ENCODE peak calls at places on chromosomes 3 and 15, in four cellular contexts. E is GM23248, U is HCT116, R is mammary epithelial cell. Y is an unnamed sample.
A peak's percentile ranks its signal among the peaks of the same experiment; 100 is the strongest.

GRCh38 chr3:117788086-117788485 is 1078.5 kb downstream of the TUSC7 start:
- DNase-seq in E (peak; percentile 83), R (no peak), U (no peak), Y (peak; percentile 45)

GRCh38 chr3:47394140-47394855 is 13.5 kb downstream of the PTPN23 start:
- DNase-seq in E (no peak), R (no peak), U (no peak), Y (no peak)

GRCh38 chr3:87298111-87298718 is 21.8 kb upstream of the POU1F1 start:
- DNase-seq in U (peak; percentile 46), R (peak; percentile 22), E (peak; percentile 59), Y (peak; percentile 62)

GRCh38 chr3:162391301-162391700 is 894.7 kb downstream of the OTOL1 start:
- DNase-seq in E (peak; percentile 76), U (no peak), R (peak; percentile 47), Y (no peak)

GRCh38 chr3:38404286-38404685 is 49.4 kb upstream of the ACVR2B start:
- DNase-seq in E (peak; percentile 94), R (peak; percentile 21), U (no peak), Y (no peak)

GRCh38 chr3:112405845-112406244 is 72.9 kb downstream of the CD200 start:
- DNase-seq in E (peak; percentile 26), R (peak; percentile 70), U (no peak), Y (no peak)

GRCh38 chr3:52769786-52770445 is 824 bp downstream of the NEK4 start:
- DNase-seq in R (peak; percentile 17), E (peak; percentile 31), U (no peak), Y (no peak)

GRCh38 chr3:52310861-52311566 is 5.1 kb upstream of the DNAH1 start:
- DNase-seq in U (no peak), R (no peak), E (no peak), Y (no peak)

GRCh38 chr15:39874890-39875549 is 45.0 kb downstream of the GPR176 start:
- DNase-seq in R (peak; percentile 36), U (peak; percentile 24), E (peak; percentile 50), Y (peak; percentile 71)

GRCh38 chr3:172564499-172564898 is 41.3 kb upstream of the TNFSF10 start:
- DNase-seq in E (no peak), U (no peak), R (no peak), Y (no peak)

GRCh38 chr3:100893590-100893989 is 99.6 kb downstream of the ABI3BP start:
- DNase-seq in R (peak; percentile 32), U (no peak), E (peak; percentile 68), Y (peak; percentile 44)

GRCh38 chr15:74790080-74790916 is 8.4 kb downstream of the CSK start:
- DNase-seq in R (no peak), E (peak; percentile 78), U (no peak), Y (peak; percentile 96)

GRCh38 chr3:100634493-100635272 is 25.3 kb downstream of the ADGRG7 start:
- DNase-seq in E (peak; percentile 24), R (peak; percentile 78), U (peak; percentile 31), Y (peak; percentile 66)

GRCh38 chr3:151615464-151615863 is 118.3 kb upstream of the AADACL2 start:
- DNase-seq in R (no peak), U (no peak), E (no peak), Y (no peak)

GRCh38 chr3:112734171-112734570 is 93.2 kb upstream of the CCDC80 start:
- DNase-seq in U (no peak), R (peak; percentile 32), E (peak; percentile 60), Y (no peak)

GRCh38 chr3:58037141-58037910 is 29.1 kb downstream of the FLNB start:
- DNase-seq in R (no peak), U (no peak), E (no peak), Y (no peak)

GRCh38 chr15:65666257-65666656 is 44.5 kb downstream of the SLC24A1 start:
- DNase-seq in U (no peak), E (peak; percentile 63), R (peak; percentile 92), Y (no peak)

GRCh38 chr3:114659109-114660081 is 365.6 kb downstream of the TIGIT start:
- DNase-seq in E (peak; percentile 30), U (no peak), R (no peak), Y (no peak)
- H3K4me2 ChIP-seq in E (peak overlapping the region; percentile 88), U (no peak overlapping the region), R (no peak overlapping the region), Y (no peak overlapping the region)

GRCh38 chr3:71225285-71225684 is 358.2 kb downstream of the FOXP1 start:
- DNase-seq in R (no peak), U (no peak), E (peak; percentile 30), Y (no peak)
- H2AFZ ChIP-seq in R (no peak overlapping the region), U (no peak overlapping the region), E (peak overlapping the region; percentile 71), Y (no peak overlapping the region)

GRCh38 chr3:48470286-48470685 is 23.7 kb downstream of the ATRIP start:
- DNase-seq in U (no peak), R (no peak), E (no peak), Y (no peak)
- H3K4me2 ChIP-seq in U (no peak overlapping the region), R (no peak overlapping the region), E (no peak overlapping the region), Y (peak overlapping the region; percentile 41)

DNA sequence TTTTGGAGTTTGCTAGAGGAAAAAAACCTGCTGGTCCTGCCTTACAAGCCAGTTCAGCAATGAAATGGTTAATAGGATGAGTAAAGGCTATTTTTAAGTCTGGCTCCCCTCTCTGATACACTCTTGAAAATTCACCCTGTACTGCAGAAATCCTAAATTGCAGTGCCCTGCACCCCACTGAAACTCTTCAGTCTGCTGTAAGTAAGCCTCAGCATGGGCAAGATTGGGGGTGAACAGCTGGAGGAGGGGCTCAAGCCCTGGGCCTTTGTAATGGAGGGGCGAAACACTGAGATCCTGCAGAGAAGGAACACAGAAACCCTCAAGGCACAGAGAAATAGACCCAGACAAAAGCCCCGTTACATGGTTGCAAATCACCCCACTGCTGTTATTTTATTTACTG is 44.9 kb downstream of the SOX2 start:
- DNase-seq in U (no peak), E (no peak), R (no peak), Y (no peak)
- H2AFZ ChIP-seq in U (no peak overlapping the region), E (no peak overlapping the region), R (no peak overlapping the region), Y (no peak overlapping the region)

GRCh38 chr15:77327168-77327567 is 92.7 kb downstream of the PEAK1 start:
- DNase-seq in R (no peak), U (no peak), E (peak; percentile 37), Y (no peak)
- H3K4me2 ChIP-seq in R (no peak overlapping the region), U (no peak overlapping the region), E (no peak overlapping the region), Y (no peak overlapping the region)

DNA sequence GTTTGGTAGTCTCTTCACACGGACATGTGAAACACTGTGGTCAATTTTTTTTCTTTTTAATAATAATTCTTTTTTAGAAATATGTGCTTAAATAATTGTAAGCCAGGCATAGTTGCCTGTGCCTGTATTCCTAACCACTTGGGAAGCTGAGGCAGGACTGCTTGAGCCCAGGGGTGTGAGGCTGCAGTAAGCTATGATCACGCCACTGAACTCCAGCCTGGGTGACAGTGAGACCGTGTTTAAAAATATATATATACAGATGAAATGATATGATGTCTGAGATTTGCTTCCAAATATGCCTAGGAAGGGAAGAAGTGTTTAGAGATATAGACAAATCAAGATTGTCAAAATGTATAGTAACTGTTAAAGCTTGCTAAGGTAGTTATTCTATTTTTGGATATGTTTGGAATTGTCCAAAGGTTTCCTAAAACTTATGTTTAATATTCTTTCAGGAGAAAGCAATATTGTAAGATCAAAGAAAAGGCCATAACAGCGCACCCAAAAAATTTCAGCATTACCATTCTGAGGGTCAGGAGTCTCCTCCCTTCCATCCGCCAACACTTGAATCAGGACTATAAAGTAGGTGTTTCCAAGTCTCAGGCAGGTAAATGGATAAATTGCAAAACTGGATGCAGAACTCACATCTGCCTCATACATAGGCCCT is 563 bp upstream of the SELENOT start:
- DNase-seq in U (peak; percentile 15), E (peak; percentile 4), R (no peak), Y (peak; percentile 55)
- H2AFZ ChIP-seq in U (no peak overlapping the region), E (peak overlapping the region; percentile 96), R (peak overlapping the region; percentile 74), Y (no peak overlapping the region)

GRCh38 chr3:149089395-149089794 is 3.1 kb upstream of the HLTF start:
- DNase-seq in U (no peak), R (no peak), E (no peak), Y (peak; percentile 69)

GRCh38 chr3:149087208-149087607 is 875 bp upstream of the HLTF start:
- DNase-seq in U (no peak), E (no peak), R (no peak), Y (no peak)

GRCh38 chr3:149095487-149095886 is 9.2 kb upstream of the HLTF start:
- DNase-seq in R (no peak), U (no peak), E (no peak), Y (peak; percentile 60)

GRCh38 chr3:149090907-149091306 is 4.6 kb upstream of the HLTF start:
- DNase-seq in U (no peak), R (no peak), E (no peak), Y (peak; percentile 88)

GRCh38 chr3:149091983-149092382 is 5.7 kb upstream of the HLTF start:
- DNase-seq in R (no peak), E (no peak), U (no peak), Y (no peak)
- H3K4me2 ChIP-seq in R (no peak overlapping the region), E (no peak overlapping the region), U (no peak overlapping the region), Y (peak overlapping the region; percentile 68)

GRCh38 chr3:195260286-195260905 is 10.6 kb downstream of the XXYLT1 start:
- DNase-seq in U (no peak), R (no peak), E (peak; percentile 29), Y (peak; percentile 51)
- H2AFZ ChIP-seq in U (no peak overlapping the region), R (peak overlapping the region; percentile 87), E (peak overlapping the region; percentile 93), Y (no peak overlapping the region)

GRCh38 chr15:89444241-89444797 is 52.1 kb downstream of the RHCG start:
- DNase-seq in U (no peak), R (no peak), E (no peak), Y (no peak)

GRCh38 chr15:89446260-89446891 is 50.0 kb downstream of the RHCG start:
- DNase-seq in U (no peak), E (no peak), R (no peak), Y (no peak)

GRCh38 chr15:89447676-89448075 is 48.7 kb downstream of the RHCG start:
- DNase-seq in R (no peak), U (no peak), E (no peak), Y (no peak)

GRCh38 chr15:89444855-89445254 is 51.5 kb downstream of the RHCG start:
- DNase-seq in E (no peak), U (no peak), R (no peak), Y (no peak)

GRCh38 chr15:89445553-89445952 is 50.8 kb downstream of the RHCG start:
- DNase-seq in R (no peak), U (no peak), E (no peak), Y (no peak)
- H3K4me2 ChIP-seq in R (no peak overlapping the region), U (no peak overlapping the region), E (no peak overlapping the region), Y (no peak overlapping the region)

GRCh38 chr15:66834863-66835557 is 133.0 kb downstream of the SMAD6 start:
- DNase-seq in U (no peak), E (no peak), R (no peak), Y (no peak)

GRCh38 chr15:66833803-66834202 is 131.8 kb downstream of the SMAD6 start:
- DNase-seq in E (no peak), U (no peak), R (no peak), Y (no peak)

GRCh38 chr15:66831801-66832390 is 129.9 kb downstream of the SMAD6 start:
- DNase-seq in U (no peak), R (no peak), E (no peak), Y (no peak)

GRCh38 chr15:66832679-66833078 is 130.6 kb downstream of the SMAD6 start:
- DNase-seq in R (no peak), E (peak; percentile 91), U (no peak), Y (no peak)

GRCh38 chr15:66833372-66833771 is 131.3 kb downstream of the SMAD6 start:
- DNase-seq in U (no peak), E (no peak), R (no peak), Y (peak; percentile 61)
- H2AFZ ChIP-seq in U (no peak overlapping the region), E (peak overlapping the region; percentile 62), R (no peak overlapping the region), Y (peak overlapping the region; percentile 63)